ENCODE peak calls at places on chromosomes 7 and 10, in five cellular contexts. V is brain microvascular endothelial cell, D is ascending aorta, U is PC-3, T is AG04450. O is an unnamed sample.

GRCh38 chr10:76202777-76203176 is 771.4 kb downstream of the LRMDA start:
- DNase-seq in V (peak), D (no peak), U (no peak), T (peak), O (peak)

GRCh38 chr7:94154858-94155257 is 150.7 kb upstream of the BET1 start:
- DNase-seq in V (no peak), D (no peak), U (no peak), T (no peak), O (peak)

GRCh38 chr7:28358423-28358868 is 53.9 kb upstream of the CREB5 start:
- DNase-seq in V (peak), D (no peak), U (peak), T (peak), O (peak)

GRCh38 chr7:12957487-12957886 is 270.1 kb downstream of the ARL4A start:
- DNase-seq in V (no peak), D (no peak), U (no peak), T (no peak), O (no peak)

GRCh38 chr10:62386401-62387320 is 12.5 kb downstream of the ZNF365 start:
- DNase-seq in V (no peak), D (no peak), U (no peak), T (no peak), O (peak)

GRCh38 chr7:94042381-94042780 is 38.2 kb upstream of the BET1 start:
- DNase-seq in V (no peak), D (no peak), U (no peak), T (no peak), O (no peak)

GRCh38 chr10:129966831-129967578 is 2.9 kb upstream of the EBF3 start:
- DNase-seq in V (no peak), D (no peak), U (no peak), T (no peak), O (no peak)

GRCh38 chr7:29197916-29198315 is 3.3 kb downstream of the CHN2 start:
- DNase-seq in V (no peak), D (no peak), U (no peak), T (no peak), O (no peak)

GRCh38 chr7:2093841-2094220 is 138.9 kb downstream of the MAD1L1 start:
- DNase-seq in V (no peak), D (no peak), U (no peak), T (no peak), O (no peak)

GRCh38 chr10:137031-137430 is 1.8 kb downstream of the ZMYND11 start:
- DNase-seq in V (peak), D (no peak), U (peak), T (no peak), O (no peak)

GRCh38 chr10:48417374-48417773 is 110.9 kb downstream of the MAPK8 start:
- DNase-seq in V (no peak), D (no peak), U (no peak), T (no peak), O (no peak)

GRCh38 chr10:28429573-28430216 is 103.2 kb upstream of the WAC start:
- DNase-seq in V (no peak), D (no peak), U (peak), T (no peak), O (peak)

GRCh38 chr7:81410471-81411117 is 359.3 kb downstream of the HGF start:
- DNase-seq in V (no peak), D (no peak), U (peak), T (no peak), O (no peak)

GRCh38 chr7:55509322-55509721 is 63.0 kb downstream of the VOPP1 start:
- DNase-seq in V (peak), D (no peak), U (no peak), T (peak), O (peak)

GRCh38 chr10:63614371-63614891 is 93.2 kb downstream of the REEP3 start:
- DNase-seq in V (no peak), D (no peak), U (no peak), T (no peak), O (no peak)

GRCh38 chr7:105202561-105203130 is 186.1 kb downstream of the SRPK2 start:
- DNase-seq in V (no peak), D (no peak), U (no peak), T (no peak), O (no peak)

GRCh38 chr10:5620223-5620721 is 46.1 kb downstream of the ASB13 start:
- DNase-seq in V (no peak), D (no peak), U (no peak), T (no peak), O (no peak)

GRCh38 chr7:99679032-99679399 is 780 bp downstream of the CYP3A5 start:
- DNase-seq in V (peak), D (no peak), U (peak), T (no peak), O (peak)

GRCh38 chr7:85733163-85733915 is 546.5 kb upstream of the SEMA3D start:
- DNase-seq in V (no peak), D (no peak), U (peak), T (no peak), O (peak)

GRCh38 chr7:103880201-103880600 is 109.3 kb downstream of the RELN start:
- DNase-seq in V (no peak), D (no peak), U (no peak), T (no peak), O (no peak)

GRCh38 chr10:794382-794956 is 105.0 kb upstream of the DIP2C start:
- DNase-seq in V (no peak), D (no peak), U (peak), T (no peak), O (no peak)

GRCh38 chr7:128914566-128915151 is 4.2 kb upstream of the KCP start:
- DNase-seq in V (no peak), D (no peak), U (no peak), T (no peak), O (no peak)

GRCh38 chr10:104056619-104057273 is 28.9 kb downstream of the COL17A1 start:
- DNase-seq in V (no peak), D (no peak), U (no peak), T (no peak), O (no peak)

GRCh38 chr10:104059364-104059763 is 26.3 kb downstream of the COL17A1 start:
- DNase-seq in V (no peak), D (no peak), U (no peak), T (no peak), O (no peak)

GRCh38 chr10:104065748-104066147 is 19.9 kb downstream of the COL17A1 start:
- DNase-seq in V (no peak), D (no peak), U (no peak), T (no peak), O (no peak)

GRCh38 chr10:104057717-104058116 is 28.0 kb downstream of the COL17A1 start:
- DNase-seq in V (no peak), D (no peak), U (no peak), T (no peak), O (no peak)

GRCh38 chr10:104061196-104061595 is 24.5 kb downstream of the COL17A1 start:
- DNase-seq in V (no peak), D (no peak), U (no peak), T (no peak), O (no peak)
- H3K4me3 ChIP-seq in V (no peak), D (no peak), U (no peak), T (no peak), O (no peak)

GRCh38 chr10:31099101-31099500 is 67.4 kb upstream of the ZNF438 start:
- DNase-seq in V (peak), D (no peak), U (no peak), T (no peak), O (no peak)
- H3K4me3 ChIP-seq in V (no peak), D (no peak), U (no peak), T (no peak), O (no peak)

GRCh38 chr7:8146156-8146555 is 115.8 kb downstream of the ICA1 start:
- DNase-seq in V (no peak), D (no peak), U (no peak), T (no peak), O (no peak)

GRCh38 chr7:8151161-8151560 is 110.8 kb downstream of the ICA1 start:
- DNase-seq in V (no peak), D (no peak), U (no peak), T (no peak), O (no peak)

GRCh38 chr7:8147004-8147403 is 115.0 kb downstream of the ICA1 start:
- DNase-seq in V (no peak), D (no peak), U (no peak), T (no peak), O (no peak)

GRCh38 chr7:8147760-8148463 is 114.1 kb downstream of the ICA1 start:
- DNase-seq in V (no peak), D (no peak), U (no peak), T (no peak), O (no peak)

GRCh38 chr7:8149222-8149621 is 112.7 kb downstream of the ICA1 start:
- DNase-seq in V (no peak), D (no peak), U (no peak), T (no peak), O (peak)
- H3K4me3 ChIP-seq in V (no peak), D (no peak), U (no peak), T (no peak), O (no peak)

GRCh38 chr10:132786279-132786528 is 257 bp upstream of the NKX6-2 start:
- DNase-seq in V (no peak), D (no peak), U (no peak), T (no peak), O (no peak)

GRCh38 chr10:132787253-132788179 is 1.6 kb upstream of the NKX6-2 start:
- DNase-seq in V (no peak), D (no peak), U (no peak), T (no peak), O (no peak)

GRCh38 chr10:132785433-132786278 is at the start of gene NKX6-2:
- DNase-seq in V (no peak), D (no peak), U (no peak), T (no peak), O (no peak)

GRCh38 chr10:132788180-132788830 is 2.4 kb upstream of the NKX6-2 start:
- DNase-seq in V (no peak), D (no peak), U (peak), T (no peak), O (peak)

GRCh38 chr10:132786529-132787252 is 744 bp upstream of the NKX6-2 start:
- DNase-seq in V (no peak), D (no peak), U (no peak), T (no peak), O (no peak)
- H3K4me3 ChIP-seq in V (no peak), D (peak), U (peak), T (no peak), O (no peak)

GRCh38 chr7:142797799-142798377 is 27.1 kb downstream of the PRSS2 start:
- DNase-seq in V (no peak), D (no peak), U (no peak), T (no peak), O (no peak)

GRCh38 chr7:142797342-142797798 is 26.6 kb downstream of the PRSS2 start:
- DNase-seq in V (no peak), D (no peak), U (no peak), T (no peak), O (no peak)

GRCh38 chr7:142800103-142800502 is 29.3 kb downstream of the PRSS2 start:
- DNase-seq in V (no peak), D (no peak), U (no peak), T (no peak), O (no peak)

GRCh38 chr7:142799483-142799882 is 28.7 kb downstream of the PRSS2 start:
- DNase-seq in V (no peak), D (no peak), U (no peak), T (no peak), O (no peak)

GRCh38 chr7:142798451-142799438 is 28.0 kb downstream of the PRSS2 start:
- DNase-seq in V (no peak), D (no peak), U (no peak), T (no peak), O (no peak)
- H3K4me3 ChIP-seq in V (peak), D (peak), U (peak), T (no peak), O (peak)

GRCh38 chr10:26215534-26215922 is 1.0 kb upstream of the GAD2 start:
- DNase-seq in V (no peak), D (no peak), U (no peak), T (no peak), O (no peak)
- H3K4me3 ChIP-seq in V (no peak), D (peak), U (no peak), T (no peak), O (no peak)

GRCh38 chr10:123558651-123559050 is 107.5 kb upstream of the GPR26 start:
- DNase-seq in V (no peak), D (no peak), U (no peak), T (no peak), O (no peak)
- H3K4me3 ChIP-seq in V (no peak), D (no peak), U (no peak), T (no peak), O (no peak)

GRCh38 chr10:33335800-33336605 is 1.5 kb upstream of the NRP1 start:
- DNase-seq in V (peak), D (no peak), U (peak), T (no peak), O (peak)
- H3K4me3 ChIP-seq in V (peak), D (peak), U (peak), T (peak), O (peak)

DNA sequence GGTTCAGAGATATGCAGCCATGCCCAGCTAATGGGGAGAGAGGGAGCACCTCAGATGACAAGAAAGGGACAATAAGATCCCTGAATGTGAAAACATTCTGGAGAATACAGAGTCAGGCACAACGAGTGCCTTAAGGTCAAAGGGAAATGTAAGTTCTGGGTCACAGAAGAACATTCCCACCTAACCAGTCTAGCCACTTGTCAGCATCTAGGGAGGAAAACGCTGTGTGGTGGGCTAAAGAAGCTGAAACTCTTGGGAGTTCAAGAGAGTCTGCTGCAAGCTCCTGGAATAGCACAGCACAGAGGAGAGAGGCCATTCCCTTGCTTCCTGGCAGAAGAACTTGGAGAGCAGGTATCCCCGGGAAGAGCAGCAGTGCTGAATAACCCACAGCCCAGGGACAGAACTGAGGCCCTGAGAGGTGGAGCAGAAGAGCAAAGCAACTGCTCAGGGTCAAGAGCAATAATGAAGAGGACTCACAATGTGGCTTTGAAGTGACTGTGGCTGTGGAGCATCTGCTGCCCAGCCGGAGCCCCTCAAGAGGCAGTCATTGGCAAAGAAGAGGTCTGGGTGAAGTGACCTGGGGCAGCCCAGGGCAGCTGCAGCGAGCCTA is 182.3 kb downstream of the NPSR1 start:
- DNase-seq in V (no peak), D (no peak), U (no peak), T (no peak), O (no peak)
- H3K4me3 ChIP-seq in V (no peak), D (no peak), U (no peak), T (no peak), O (no peak)

O was measured in foreskin fibroblast.